ENCODE peak calls at places on chromosomes 4 and X, in five cellular contexts. One of them, this sample, is unnamed. For H3K4me1, the result is how much of the 10 kb centered on the place peaks cover.

GRCh38 chr4:59571805-59572430 is 1628.2 kb upstream of the ADGRL3 start:
- DNase-seq in right lobe of liver: no peak
- DNase-seq in thyroid gland: no peak
- DNase-seq in GM12878: no peak
- DNase-seq in A549: no peak
- DNase-seq in this sample: no peak

GRCh38 chrX:42127563-42127962 is 204.2 kb upstream of the CASK start:
- DNase-seq in A549: no peak
- DNase-seq in right lobe of liver: no peak
- DNase-seq in thyroid gland: no peak
- DNase-seq in GM12878: no peak
- DNase-seq in this sample: no peak

GRCh38 chrX:15430584-15430983 is 46.4 kb upstream of the VEGFD start:
- DNase-seq in A549: no peak
- DNase-seq in thyroid gland: no peak
- DNase-seq in right lobe of liver: no peak
- DNase-seq in GM12878: no peak
- DNase-seq in this sample: no peak

GRCh38 chr4:127772769-127773671 is 9.1 kb upstream of the HSPA4L start:
- DNase-seq in A549: no peak
- DNase-seq in GM12878: no peak
- DNase-seq in right lobe of liver: no peak
- DNase-seq in thyroid gland: no peak
- DNase-seq in this sample: no peak

GRCh38 chrX:19642517-19643109 is 127.3 kb upstream of the MAP3K15 start:
- DNase-seq in A549: no peak
- DNase-seq in right lobe of liver: no peak
- DNase-seq in thyroid gland: no peak
- DNase-seq in GM12878: no peak
- DNase-seq in this sample: no peak

GRCh38 chr4:114250439-114250891 is 271.0 kb upstream of the ARSJ start:
- DNase-seq in GM12878: no peak
- DNase-seq in right lobe of liver: no peak
- DNase-seq in A549: no peak
- DNase-seq in thyroid gland: no peak
- DNase-seq in this sample: no peak

GRCh38 chr4:97153042-97153441 is 990.2 kb downstream of the STPG2 start:
- DNase-seq in GM12878: no peak
- DNase-seq in right lobe of liver: no peak
- DNase-seq in A549: peak
- DNase-seq in thyroid gland: no peak
- DNase-seq in this sample: no peak

GRCh38 chr4:94934201-94934600 is 176.4 kb downstream of the BMPR1B start:
- DNase-seq in GM12878: no peak
- DNase-seq in A549: peak
- DNase-seq in thyroid gland: no peak
- DNase-seq in right lobe of liver: no peak
- DNase-seq in this sample: no peak

GRCh38 chr4:74768857-74769525 is 25.3 kb downstream of the BTC start:
- DNase-seq in thyroid gland: no peak
- DNase-seq in GM12878: no peak
- DNase-seq in right lobe of liver: no peak
- DNase-seq in A549: peak
- DNase-seq in this sample: no peak

GRCh38 chr4:2786152-2786671 is 6.7 kb upstream of the SH3BP2 start:
- DNase-seq in A549: no peak
- DNase-seq in thyroid gland: no peak
- DNase-seq in GM12878: peak
- DNase-seq in right lobe of liver: no peak
- DNase-seq in this sample: no peak

GRCh38 chr4:2787230-2788100 is 5.4 kb upstream of the SH3BP2 start:
- DNase-seq in thyroid gland: peak
- DNase-seq in A549: no peak
- DNase-seq in right lobe of liver: peak
- DNase-seq in GM12878: peak
- DNase-seq in this sample: no peak

GRCh38 chr4:2783790-2784189 is 9.1 kb upstream of the SH3BP2 start:
- DNase-seq in GM12878: no peak
- DNase-seq in A549: no peak
- DNase-seq in right lobe of liver: no peak
- DNase-seq in thyroid gland: no peak
- DNase-seq in this sample: no peak

GRCh38 chr4:2786794-2787229 is 6.1 kb upstream of the SH3BP2 start:
- DNase-seq in thyroid gland: no peak
- DNase-seq in right lobe of liver: no peak
- DNase-seq in GM12878: no peak
- DNase-seq in A549: no peak
- DNase-seq in this sample: no peak

GRCh38 chr4:2785613-2786012 is 7.3 kb upstream of the SH3BP2 start:
- DNase-seq in A549: no peak
- DNase-seq in thyroid gland: no peak
- DNase-seq in right lobe of liver: no peak
- DNase-seq in GM12878: peak
- DNase-seq in this sample: no peak
- H3K4me1 ChIP-seq in A549: under half
- H3K4me1 ChIP-seq in thyroid gland: under half
- H3K4me1 ChIP-seq in right lobe of liver: under half
- H3K4me1 ChIP-seq in GM12878: under half
- H3K4me1 ChIP-seq in this sample: under half

GRCh38 chr4:145732895-145733880 is 53.2 kb downstream of the C4orf51 start:
- DNase-seq in A549: peak
- DNase-seq in GM12878: peak
- DNase-seq in thyroid gland: peak
- DNase-seq in right lobe of liver: peak
- DNase-seq in this sample: peak
- TF ChIP-seq POLR2A in A549: peak
- TF ChIP-seq POLR2A in GM12878: peak
- TF ChIP-seq POLR2A in thyroid gland: peak
- TF ChIP-seq POLR2A in right lobe of liver: peak
- TF ChIP-seq POLR2A in this sample: peak

DNA sequence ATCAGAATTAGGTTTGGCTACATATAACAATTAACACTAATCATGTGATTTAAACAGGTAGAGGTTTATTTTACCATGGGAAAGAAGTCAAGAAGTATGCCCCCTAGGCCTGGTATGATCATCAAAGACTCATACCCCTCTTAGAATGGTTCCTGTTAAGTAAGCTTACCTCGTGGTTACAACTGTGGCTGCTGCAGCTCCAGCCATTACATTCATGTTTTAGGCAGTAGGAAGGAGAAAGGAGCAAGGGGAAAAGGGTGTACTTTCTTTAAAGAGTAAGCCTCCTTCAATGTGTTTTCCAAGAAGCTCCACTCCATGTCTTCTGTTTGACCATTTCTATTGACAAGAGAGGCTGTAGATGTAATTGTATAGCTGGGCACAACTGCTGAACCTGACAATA is 94.9 kb upstream of the GATB start:
- DNase-seq in A549: no peak
- DNase-seq in thyroid gland: no peak
- DNase-seq in right lobe of liver: no peak
- DNase-seq in GM12878: no peak
- DNase-seq in this sample: no peak
- H3K4me1 ChIP-seq in A549: under half
- H3K4me1 ChIP-seq in thyroid gland: under half
- H3K4me1 ChIP-seq in right lobe of liver: under half
- H3K4me1 ChIP-seq in GM12878: under half
- H3K4me1 ChIP-seq in this sample: under half

GRCh38 chrX:155877288-155877687 is 3.9 kb upstream of the VAMP7 start:
- DNase-seq in thyroid gland: no peak
- DNase-seq in GM12878: no peak
- DNase-seq in right lobe of liver: no peak
- DNase-seq in A549: no peak
- DNase-seq in this sample: no peak

GRCh38 chrX:155886409-155886808 is 5.3 kb downstream of the VAMP7 start:
- DNase-seq in thyroid gland: no peak
- DNase-seq in A549: no peak
- DNase-seq in right lobe of liver: no peak
- DNase-seq in GM12878: no peak
- DNase-seq in this sample: no peak

GRCh38 chrX:155876704-155877103 is 4.4 kb upstream of the VAMP7 start:
- DNase-seq in GM12878: no peak
- DNase-seq in right lobe of liver: no peak
- DNase-seq in A549: no peak
- DNase-seq in thyroid gland: no peak
- DNase-seq in this sample: no peak

GRCh38 chrX:155880586-155881157 is 473 bp upstream of the VAMP7 start:
- DNase-seq in right lobe of liver: no peak
- DNase-seq in A549: no peak
- DNase-seq in GM12878: no peak
- DNase-seq in thyroid gland: no peak
- DNase-seq in this sample: no peak

GRCh38 chrX:155881158-155881993 is at the start of gene VAMP7:
- DNase-seq in GM12878: peak
- DNase-seq in thyroid gland: peak
- DNase-seq in A549: peak
- DNase-seq in right lobe of liver: peak
- DNase-seq in this sample: peak
- TF ChIP-seq POLR2A in GM12878: peak
- TF ChIP-seq POLR2A in thyroid gland: peak
- TF ChIP-seq POLR2A in A549: peak
- TF ChIP-seq POLR2A in right lobe of liver: peak
- TF ChIP-seq POLR2A in this sample: peak